ENCODE peak calls at places on chromosomes 7 and 10, in four cellular contexts. C, E, R and I are unnamed samples.

GRCh38 chr10:57102234-57102633 is 741.2 kb upstream of the ZWINT start:
- DNase-seq in C (no peak), E (no peak), R (no peak), I (no peak)

GRCh38 chr10:61836233-61836887 is 65.1 kb upstream of the ARID5B start:
- DNase-seq in C (peak; percentile 22), E (no peak), R (no peak), I (no peak)

GRCh38 chr7:86925221-86925620 is 134.2 kb downstream of the ELAPOR2 start:
- DNase-seq in C (no peak), E (no peak), R (no peak), I (no peak)

GRCh38 chr10:30804478-30805055 is 175.0 kb upstream of the LYZL2 start:
- DNase-seq in C (peak; percentile 53), E (no peak), R (no peak), I (no peak)

GRCh38 chr10:131972474-131973071 is 9.2 kb downstream of the BNIP3 start:
- DNase-seq in C (no peak), E (no peak), R (no peak), I (no peak)

GRCh38 chr7:7576344-7576743 is 9.7 kb downstream of the MIOS start:
- DNase-seq in C (no peak), E (no peak), R (no peak), I (no peak)

GRCh38 chr7:3168869-3169268 is 125.2 kb upstream of the CARD11 start:
- DNase-seq in C (no peak), E (no peak), R (no peak), I (no peak)

GRCh38 chr10:117736655-117737054 is 194.1 kb downstream of the EMX2 start:
- DNase-seq in C (no peak), E (no peak), R (no peak), I (no peak)

GRCh38 chr10:110783509-110784103 is 88.1 kb upstream of the PDCD4 start:
- DNase-seq in C (no peak), E (no peak), R (no peak), I (no peak)

GRCh38 chr7:50543776-50544442 is 21.3 kb downstream of the DDC start:
- DNase-seq in C (no peak), E (no peak), R (no peak), I (no peak)

GRCh38 chr10:49174261-49174925 is 13.8 kb downstream of the TMEM273 start:
- DNase-seq in C (no peak), E (no peak), R (no peak), I (no peak)

GRCh38 chr10:62016477-62017140 is 115.1 kb downstream of the ARID5B start:
- DNase-seq in C (no peak), E (no peak), R (no peak), I (no peak)

GRCh38 chr10:75076387-75076786 is 35.1 kb upstream of the SAMD8 start:
- DNase-seq in C (no peak), E (no peak), R (no peak), I (no peak)

GRCh38 chr7:16921644-16922257 is 40.0 kb upstream of the AGR3 start:
- DNase-seq in C (no peak), E (no peak), R (no peak), I (no peak)

GRCh38 chr10:72108811-72109618 is 20.7 kb upstream of the SPOCK2 start:
- DNase-seq in C (no peak), E (no peak), R (no peak), I (no peak)

GRCh38 chr7:150425670-150426069 is 24.8 kb upstream of the GIMAP8 start:
- DNase-seq in C (no peak), E (peak; percentile 4), R (no peak), I (peak; percentile 14)

GRCh38 chr10:4498763-4499251 is 327.2 kb upstream of the AKR1E2 start:
- DNase-seq in C (peak; percentile 96), E (no peak), R (no peak), I (no peak)

GRCh38 chr7:56062382-56062781 is 1.7 kb upstream of the SUMF2 start:
- DNase-seq in C (peak; percentile 78), E (peak; percentile 2), R (no peak), I (no peak)

DNA sequence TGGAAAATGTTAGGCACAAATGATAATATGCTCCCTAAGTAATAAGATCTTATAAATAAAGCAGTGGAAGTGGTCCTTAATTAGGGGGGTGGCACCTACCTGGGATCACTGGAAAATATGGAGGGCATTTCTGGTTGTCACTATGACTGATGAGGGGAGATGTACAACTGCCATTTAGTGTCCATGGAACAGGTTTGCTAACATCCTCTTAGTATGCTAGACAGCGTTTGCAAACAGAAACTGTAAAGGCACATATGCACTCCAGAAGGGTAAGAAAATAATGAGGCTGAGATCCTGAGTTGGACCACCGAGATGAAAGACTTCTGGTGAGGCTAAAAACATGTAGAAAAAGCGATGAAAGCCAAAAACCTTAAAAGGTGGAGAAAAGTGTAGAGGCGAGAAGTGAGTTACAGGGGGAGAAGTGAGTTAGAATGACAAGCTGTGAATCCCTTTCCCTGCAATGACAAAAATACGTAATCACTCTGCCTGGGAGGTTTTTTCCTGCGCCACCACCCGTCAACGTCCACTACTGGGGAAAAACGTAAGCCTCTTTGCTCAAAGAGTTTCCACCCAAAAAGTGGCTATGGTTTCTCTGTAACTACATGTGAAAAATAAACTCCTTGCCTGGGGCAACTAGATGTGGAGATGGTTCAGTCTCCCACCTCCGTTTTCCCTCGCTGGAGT is 769 bp downstream of the KRIT1 start:
- DNase-seq in C (peak; percentile 15), E (no peak), R (no peak), I (no peak)
- TF ChIP-seq CTCF in C (no peak), E (no peak), R (no peak), I (peak; percentile 36)

GRCh38 chr10:43360086-43360485 is 11.3 kb upstream of the FXYD4 start:
- DNase-seq in C (no peak), E (no peak), R (no peak), I (no peak)

GRCh38 chr10:43361532-43362190 is 9.8 kb upstream of the FXYD4 start:
- DNase-seq in C (no peak), E (no peak), R (no peak), I (no peak)

GRCh38 chr10:43362191-43362839 is 9.1 kb upstream of the FXYD4 start:
- DNase-seq in C (peak; percentile 15), E (peak; percentile 91), R (peak; percentile 94), I (no peak)
- TF ChIP-seq CTCF in C (peak; percentile 44), E (no peak), R (peak; percentile 17), I (peak; percentile 60)

GRCh38 chr7:142908921-142909870 is 23.7 kb upstream of the TRPV6 start:
- DNase-seq in C (no peak), E (peak; percentile 46), R (peak; percentile 42), I (no peak)
- TF ChIP-seq CTCF in C (no peak), E (peak; percentile 30), R (peak; percentile 31), I (no peak)

DNA sequence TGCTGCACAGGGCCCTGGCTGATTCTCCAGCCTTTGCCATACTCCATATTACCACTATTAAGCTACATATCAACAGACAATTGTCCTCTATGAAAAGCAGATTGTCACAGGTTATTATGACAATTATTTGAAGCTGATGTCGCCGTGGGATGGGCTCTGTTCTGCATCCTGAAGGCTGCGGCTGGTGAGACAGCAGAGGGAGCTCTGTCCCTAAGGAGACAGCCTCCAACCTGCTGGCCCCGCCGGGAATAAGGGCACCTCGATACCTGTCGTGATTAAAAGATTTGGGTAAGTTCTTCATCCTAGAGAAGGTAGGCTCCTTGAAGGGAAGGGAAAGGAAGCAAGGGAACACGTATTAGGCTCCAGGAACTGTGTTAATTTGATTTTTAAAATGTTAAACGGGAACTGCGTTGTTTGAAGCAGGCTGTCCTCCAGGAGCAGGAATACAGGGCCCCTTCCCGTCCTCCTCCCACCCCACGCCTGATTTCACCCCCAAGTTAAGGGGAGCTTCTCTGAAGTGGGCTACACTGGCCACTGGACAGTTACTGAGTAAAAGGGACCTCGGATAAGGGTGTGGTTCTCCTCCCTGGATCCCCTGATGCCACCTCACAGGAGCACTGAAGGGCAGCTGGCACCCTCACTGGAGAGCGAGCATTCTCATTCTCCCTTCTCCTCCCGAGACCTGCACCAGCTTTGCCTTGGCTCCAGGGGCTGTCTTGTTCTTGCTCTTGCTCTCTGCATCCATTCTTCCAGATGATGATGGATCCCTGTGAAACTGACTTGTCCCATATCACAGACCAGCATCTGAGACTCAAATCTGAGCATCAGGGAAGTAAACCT is 11.8 kb upstream of the TIAL1 start:
- DNase-seq in C (peak; percentile 30), E (peak; percentile 62), R (peak; percentile 16), I (no peak)
- TF ChIP-seq CTCF in C (peak; percentile 81), E (peak; percentile 55), R (peak; percentile 65), I (peak; percentile 83)